ENCODE peak calls at places on chromosome 22, in five cellular contexts. One of them, this sample, is unnamed. For H4K20me1, the result is how much of the 10 kb centered on the place peaks cover.

GRCh38 chr22:30325065-30325720 is 1.5 kb downstream of the TBC1D10A start:
- DNase-seq in K562: peak
- DNase-seq in GM23338: peak
- DNase-seq in PC-9: peak
- DNase-seq in SK-N-SH: no peak
- DNase-seq in this sample: no peak

GRCh38 chr22:19036523-19037273 is 85.5 kb downstream of the DGCR2 start:
- DNase-seq in K562: no peak
- DNase-seq in GM23338: peak
- DNase-seq in SK-N-SH: no peak
- DNase-seq in PC-9: no peak
- DNase-seq in this sample: no peak

GRCh38 chr22:33480118-33480517 is 421.9 kb upstream of the SYN3 start:
- DNase-seq in SK-N-SH: no peak
- DNase-seq in GM23338: no peak
- DNase-seq in K562: no peak
- DNase-seq in PC-9: no peak
- DNase-seq in this sample: no peak

GRCh38 chr22:43654271-43654670 is 157.8 kb downstream of the EFCAB6 start:
- DNase-seq in PC-9: no peak
- DNase-seq in SK-N-SH: no peak
- DNase-seq in GM23338: no peak
- DNase-seq in K562: no peak
- DNase-seq in this sample: no peak

GRCh38 chr22:26763633-26764295 is 106.4 kb downstream of the MIAT start:
- DNase-seq in PC-9: peak
- DNase-seq in GM23338: no peak
- DNase-seq in K562: no peak
- DNase-seq in SK-N-SH: no peak
- DNase-seq in this sample: no peak

GRCh38 chr22:49426098-49426497 is 401.6 kb downstream of the BRD1 start:
- DNase-seq in SK-N-SH: no peak
- DNase-seq in K562: no peak
- DNase-seq in GM23338: no peak
- DNase-seq in PC-9: no peak
- DNase-seq in this sample: no peak

GRCh38 chr22:23183107-23183698 is 2.9 kb downstream of the BCR start:
- DNase-seq in K562: peak
- DNase-seq in PC-9: peak
- DNase-seq in SK-N-SH: peak
- DNase-seq in GM23338: peak
- DNase-seq in this sample: peak

GRCh38 chr22:36461665-36462474 is 19.6 kb downstream of the TXN2 start:
- DNase-seq in K562: no peak
- DNase-seq in PC-9: peak
- DNase-seq in GM23338: peak
- DNase-seq in SK-N-SH: no peak
- DNase-seq in this sample: no peak

GRCh38 chr22:48555606-48556005 is 1272.1 kb downstream of the BRD1 start:
- DNase-seq in SK-N-SH: no peak
- DNase-seq in PC-9: no peak
- DNase-seq in GM23338: no peak
- DNase-seq in K562: no peak
- DNase-seq in this sample: no peak

GRCh38 chr22:20244744-20245576 is 23.2 kb downstream of the RTN4R start:
- DNase-seq in SK-N-SH: peak
- DNase-seq in PC-9: no peak
- DNase-seq in K562: peak
- DNase-seq in GM23338: no peak
- DNase-seq in this sample: no peak

GRCh38 chr22:25551396-25551795 is 13.1 kb upstream of the GRK3 start:
- DNase-seq in K562: no peak
- DNase-seq in GM23338: no peak
- DNase-seq in PC-9: no peak
- DNase-seq in SK-N-SH: no peak
- DNase-seq in this sample: no peak

GRCh38 chr22:30790366-30790765 is 95.7 kb downstream of the OSBP2 start:
- DNase-seq in PC-9: no peak
- DNase-seq in K562: no peak
- DNase-seq in GM23338: no peak
- DNase-seq in SK-N-SH: no peak
- DNase-seq in this sample: no peak

GRCh38 chr22:50729391-50730012 is 8.5 kb upstream of the ACR start:
- DNase-seq in GM23338: peak
- DNase-seq in K562: no peak
- DNase-seq in PC-9: no peak
- DNase-seq in SK-N-SH: no peak
- DNase-seq in this sample: peak

GRCh38 chr22:26131755-26132154 is 37.5 kb upstream of the SEZ6L start:
- DNase-seq in K562: no peak
- DNase-seq in GM23338: no peak
- DNase-seq in PC-9: no peak
- DNase-seq in SK-N-SH: no peak
- DNase-seq in this sample: no peak

GRCh38 chr22:24060375-24060788 is 49.3 kb downstream of the CABIN1 start:
- DNase-seq in GM23338: no peak
- DNase-seq in K562: no peak
- DNase-seq in PC-9: no peak
- DNase-seq in SK-N-SH: no peak
- DNase-seq in this sample: no peak

GRCh38 chr22:38786631-38787030 is 7.3 kb downstream of the DNAL4 start:
- DNase-seq in SK-N-SH: no peak
- DNase-seq in K562: no peak
- DNase-seq in PC-9: no peak
- DNase-seq in GM23338: no peak
- DNase-seq in this sample: no peak

GRCh38 chr22:38788016-38788415 is 5.9 kb downstream of the DNAL4 start:
- DNase-seq in SK-N-SH: no peak
- DNase-seq in GM23338: no peak
- DNase-seq in PC-9: no peak
- DNase-seq in K562: no peak
- DNase-seq in this sample: no peak

GRCh38 chr22:38789606-38790005 is 4.3 kb downstream of the DNAL4 start:
- DNase-seq in PC-9: no peak
- DNase-seq in K562: no peak
- DNase-seq in GM23338: no peak
- DNase-seq in SK-N-SH: no peak
- DNase-seq in this sample: no peak

GRCh38 chr22:38788846-38789245 is 5.1 kb downstream of the DNAL4 start:
- DNase-seq in PC-9: no peak
- DNase-seq in SK-N-SH: peak
- DNase-seq in K562: no peak
- DNase-seq in GM23338: no peak
- DNase-seq in this sample: no peak

DNA sequence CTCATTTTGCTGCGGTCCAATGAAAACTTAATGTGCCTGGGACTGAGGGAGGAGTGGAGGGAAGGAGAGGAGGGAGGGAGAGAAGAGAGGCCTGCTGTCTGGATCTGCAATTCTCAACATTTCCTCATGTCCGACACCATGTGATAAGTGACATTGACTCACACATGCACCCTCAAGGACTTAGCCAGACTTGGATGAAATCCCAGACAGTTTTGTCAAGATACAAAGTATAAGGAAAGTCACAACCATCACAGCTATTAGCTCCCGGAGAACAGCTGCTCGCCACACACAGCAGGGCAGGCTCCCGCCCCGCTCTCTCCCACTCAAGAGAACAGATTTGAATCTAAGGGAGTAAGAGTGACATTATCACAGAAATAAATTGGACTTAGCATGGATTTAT is 5.5 kb downstream of the DNAL4 start:
- DNase-seq in GM23338: no peak
- DNase-seq in PC-9: no peak
- DNase-seq in K562: no peak
- DNase-seq in SK-N-SH: peak
- DNase-seq in this sample: no peak
- H3K27ac ChIP-seq in GM23338: no peak
- H3K27ac ChIP-seq in PC-9: no peak
- H3K27ac ChIP-seq in K562: peak
- H3K27ac ChIP-seq in SK-N-SH: peak
- H3K27ac ChIP-seq in this sample: no peak

GRCh38 chr22:39520054-39520873 is at the start of gene ATF4:
- DNase-seq in GM23338: peak
- DNase-seq in PC-9: peak
- DNase-seq in K562: peak
- DNase-seq in SK-N-SH: peak
- DNase-seq in this sample: peak
- H4K20me1 ChIP-seq in GM23338: half or more
- H4K20me1 ChIP-seq in PC-9: under half
- H4K20me1 ChIP-seq in K562: under half
- H4K20me1 ChIP-seq in SK-N-SH: under half
- H4K20me1 ChIP-seq in this sample: under half

GRCh38 chr22:21981874-21982273 is 713 bp downstream of the TOP3B start:
- DNase-seq in PC-9: no peak
- DNase-seq in K562: no peak
- DNase-seq in SK-N-SH: no peak
- DNase-seq in GM23338: no peak
- DNase-seq in this sample: no peak

GRCh38 chr22:21982338-21982965 is at the start of gene TOP3B:
- DNase-seq in K562: peak
- DNase-seq in GM23338: peak
- DNase-seq in PC-9: peak
- DNase-seq in SK-N-SH: peak
- DNase-seq in this sample: peak

GRCh38 chr22:21985214-21985613 is 2.6 kb upstream of the TOP3B start:
- DNase-seq in K562: no peak
- DNase-seq in SK-N-SH: no peak
- DNase-seq in PC-9: no peak
- DNase-seq in GM23338: no peak
- DNase-seq in this sample: no peak

GRCh38 chr22:21980547-21980946 is 2.0 kb downstream of the TOP3B start:
- DNase-seq in SK-N-SH: no peak
- DNase-seq in PC-9: no peak
- DNase-seq in K562: no peak
- DNase-seq in GM23338: no peak
- DNase-seq in this sample: no peak

DNA sequence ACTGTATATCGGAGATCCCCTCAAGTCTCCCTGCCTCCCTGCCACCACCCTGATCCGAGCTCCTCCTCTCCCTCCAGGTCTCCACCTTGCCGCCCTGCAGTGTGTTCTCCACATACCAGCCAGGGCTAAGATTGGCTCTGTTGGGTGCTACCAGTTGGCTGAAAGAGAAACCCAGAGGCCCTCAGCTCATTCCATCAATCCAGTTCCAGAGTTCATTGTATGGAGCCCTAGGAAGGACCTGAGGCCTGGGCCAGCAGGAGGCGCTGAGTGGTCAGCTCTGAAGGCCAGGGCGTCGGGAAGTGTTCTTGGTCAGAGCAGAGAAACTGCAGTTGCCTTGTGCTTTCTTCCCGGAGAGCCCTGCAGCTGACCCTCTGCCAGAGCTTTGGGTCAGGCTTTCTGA is 2.2 kb upstream of the TOP3B start:
- DNase-seq in PC-9: no peak
- DNase-seq in SK-N-SH: no peak
- DNase-seq in GM23338: peak
- DNase-seq in K562: peak
- DNase-seq in this sample: no peak
- TF ChIP-seq CTCF in PC-9: no peak
- TF ChIP-seq CTCF in SK-N-SH: peak
- TF ChIP-seq CTCF in GM23338: peak
- TF ChIP-seq CTCF in K562: peak
- TF ChIP-seq CTCF in this sample: peak

GRCh38 chr22:42299586-42300285 is 29.3 kb upstream of the TCF20 start:
- DNase-seq in PC-9: no peak
- DNase-seq in GM23338: peak
- DNase-seq in SK-N-SH: no peak
- DNase-seq in K562: peak
- DNase-seq in this sample: peak
- H3K27ac ChIP-seq in PC-9: no peak
- H3K27ac ChIP-seq in GM23338: no peak
- H3K27ac ChIP-seq in SK-N-SH: no peak
- H3K27ac ChIP-seq in K562: peak
- H3K27ac ChIP-seq in this sample: no peak

This sample was measured in MM.1S.